ENCODE peak calls at places on chromosomes 12 and 14, in six cellular contexts. I is NCI-H2171 treated with DMSO at 0.1 percent for 48 hours, C is left lung, P is HTR-8/SVneo, F is PC-3, R is caudate nucleus. T is an unnamed sample.

GRCh38 chr14:94971750-94972149 is 185.6 kb downstream of the DICER1 start:
- DNase-seq in P (no peak), I (no peak), F (no peak), C (no peak), R (peak), T (no peak)

GRCh38 chr14:104690861-104691455 is 1.5 kb downstream of the INF2 start:
- DNase-seq in F (no peak), C (no peak), P (no peak), R (peak), I (no peak), T (no peak)

GRCh38 chr14:52759145-52759544 is 29.2 kb downstream of the STYX start:
- DNase-seq in R (no peak), P (no peak), I (no peak), F (no peak), C (no peak), T (no peak)

GRCh38 chr14:94601961-94602391 is 10.2 kb upstream of the SERPINA3 start:
- DNase-seq in P (peak), C (peak), R (no peak), F (peak), I (no peak), T (no peak)

GRCh38 chr12:9669534-9669933 is at the start of gene CLEC2D:
- DNase-seq in F (no peak), C (no peak), R (no peak), I (no peak), P (no peak), T (no peak)

GRCh38 chr12:19191563-19191962 is 62.0 kb downstream of the PLEKHA5 start:
- DNase-seq in F (no peak), I (no peak), P (no peak), R (no peak), C (no peak), T (no peak)

GRCh38 chr14:93903342-93904184 is 23.6 kb upstream of the FAM181A start:
- DNase-seq in R (no peak), C (no peak), I (no peak), F (peak), P (peak), T (peak)

GRCh38 chr14:90846511-90846910 is 30.3 kb upstream of the TTC7B start:
- DNase-seq in C (no peak), P (no peak), I (no peak), F (peak), R (no peak), T (no peak)

GRCh38 chr12:115404761-115405470 is 720.9 kb upstream of the TBX3 start:
- DNase-seq in I (no peak), C (no peak), P (peak), F (peak), R (no peak), T (no peak)

GRCh38 chr14:71600309-71600708 is 331.9 kb upstream of the RGS6 start:
- DNase-seq in F (no peak), I (no peak), P (no peak), C (no peak), R (no peak), T (no peak)

GRCh38 chr14:64507376-64508156 is 3.0 kb downstream of the ZBTB1 start:
- DNase-seq in C (no peak), P (peak), F (peak), I (no peak), R (no peak), T (no peak)

GRCh38 chr14:46646796-46647195 is 4.8 kb downstream of the RPL10L start:
- DNase-seq in C (no peak), P (no peak), I (no peak), F (no peak), R (no peak), T (no peak)

GRCh38 chr12:121781751-121782615 is 11.5 kb downstream of the RHOF start:
- DNase-seq in P (no peak), I (peak), R (peak), C (no peak), F (peak), T (no peak)

GRCh38 chr12:46661161-46661845 is 164.5 kb downstream of the SLC38A4 start:
- DNase-seq in F (peak), P (peak), R (no peak), I (peak), C (no peak), T (no peak)

GRCh38 chr14:64760146-64760755 is 56.0 kb downstream of the PLEKHG3 start:
- DNase-seq in P (peak), R (no peak), C (no peak), F (peak), I (no peak), T (peak)

GRCh38 chr14:34755215-34755614 is 40.8 kb upstream of the CFL2 start:
- DNase-seq in R (no peak), I (no peak), C (no peak), P (no peak), F (no peak), T (no peak)

GRCh38 chr14:43790681-43791080 is 716.4 kb downstream of the FSCB start:
- DNase-seq in R (no peak), P (no peak), F (peak), I (no peak), C (no peak), T (no peak)

GRCh38 chr14:29354446-29354845 is 573.2 kb downstream of the PRKD1 start:
- DNase-seq in I (peak), P (no peak), R (no peak), F (no peak), C (no peak), T (peak)

GRCh38 chr14:36981832-36982528 is 190.4 kb downstream of the SLC25A21 start:
- DNase-seq in P (no peak), F (peak), C (no peak), R (no peak), I (no peak), T (no peak)

GRCh38 chr12:69120331-69120730 is 119.0 kb upstream of the CPSF6 start:
- DNase-seq in F (no peak), P (no peak), I (no peak), C (no peak), R (no peak), T (no peak)

GRCh38 chr12:47686645-47687240 is 19.1 kb downstream of the RPAP3 start:
- DNase-seq in R (no peak), F (peak), P (peak), C (no peak), I (peak), T (peak)

GRCh38 chr12:118591-118990 is 52.0 kb downstream of the IQSEC3 start:
- DNase-seq in C (no peak), I (no peak), F (no peak), P (no peak), R (no peak), T (no peak)

GRCh38 chr12:94743174-94743573 is 92.8 kb upstream of the TMCC3 start:
- DNase-seq in I (no peak), F (no peak), P (no peak), C (no peak), R (no peak), T (no peak)

GRCh38 chr14:59360923-59361794 is 104.0 kb downstream of the GPR135 start:
- DNase-seq in I (peak), R (no peak), F (peak), P (peak), C (peak), T (peak)

GRCh38 chr14:67514203-67514607 is 18.9 kb upstream of the PLEKHH1 start:
- DNase-seq in I (no peak), C (no peak), F (no peak), P (no peak), R (no peak), T (no peak)

T was measured in NCI-H1694.